ENCODE peak calls at places on chromosomes 7 and 10, in ten cellular contexts. E, O, B, I, J, U, C, K, X and N are unnamed samples.

GRCh38 chr7:128904381-128905197 is 5.9 kb downstream of the KCP start:
- DNase-seq in E (no peak), O (peak), B (peak), I (no peak), J (peak), U (peak), C (peak), K (no peak), X (no peak), N (no peak)

GRCh38 chr10:71726673-71727428 is 7.3 kb upstream of the C10orf105 start:
- DNase-seq in E (no peak), O (no peak), B (no peak), I (no peak), J (peak), U (no peak), C (no peak), K (no peak), X (no peak), N (no peak)

GRCh38 chr10:64091889-64092288 is 570.7 kb downstream of the REEP3 start:
- DNase-seq in E (no peak), O (no peak), B (no peak), I (no peak), J (no peak), U (peak), C (no peak), K (no peak), X (no peak), N (no peak)

GRCh38 chr10:121418126-121418777 is 180.0 kb downstream of the FGFR2 start:
- DNase-seq in E (no peak), O (no peak), B (no peak), I (no peak), J (no peak), U (no peak), C (peak), K (no peak), X (peak), N (peak)

GRCh38 chr7:65397730-65398142 is 24.1 kb downstream of the ZNF92 start:
- DNase-seq in E (no peak), O (no peak), B (no peak), I (no peak), J (no peak), U (no peak), C (peak), K (no peak), X (no peak), N (peak)

GRCh38 chr10:126092806-126093205 is 196.4 kb downstream of the FANK1 start:
- DNase-seq in E (no peak), O (no peak), B (no peak), I (no peak), J (no peak), U (peak), C (peak), K (no peak), X (no peak), N (no peak)

GRCh38 chr10:23525406-23525805 is 86.5 kb downstream of the OTUD1 start:
- DNase-seq in E (no peak), O (peak), B (no peak), I (no peak), J (peak), U (peak), C (no peak), K (no peak), X (peak), N (no peak)

GRCh38 chr10:29204119-29204518 is 84.8 kb upstream of the LYZL1 start:
- DNase-seq in E (no peak), O (no peak), B (no peak), I (no peak), J (no peak), U (no peak), C (no peak), K (no peak), X (no peak), N (no peak)

GRCh38 chr7:139654270-139655181 is 123.3 kb downstream of the HIPK2 start:
- DNase-seq in E (peak), O (no peak), B (no peak), I (no peak), J (no peak), U (no peak), C (no peak), K (no peak), X (peak), N (no peak)

GRCh38 chr10:102284531-102284930 is 39.2 kb downstream of the GBF1 start:
- DNase-seq in E (no peak), O (no peak), B (no peak), I (no peak), J (no peak), U (no peak), C (no peak), K (no peak), X (peak), N (no peak)

GRCh38 chr10:95034401-95034800 is 34.9 kb downstream of the CYP2C8 start:
- DNase-seq in E (no peak), O (no peak), B (no peak), I (no peak), J (no peak), U (no peak), C (no peak), K (no peak), X (no peak), N (no peak)

GRCh38 chr10:95039281-95039680 is 30.0 kb downstream of the CYP2C8 start:
- DNase-seq in E (no peak), O (no peak), B (no peak), I (no peak), J (no peak), U (no peak), C (no peak), K (no peak), X (no peak), N (no peak)

GRCh38 chr10:95031659-95032058 is 37.6 kb downstream of the CYP2C8 start:
- DNase-seq in E (no peak), O (no peak), B (no peak), I (no peak), J (no peak), U (no peak), C (no peak), K (no peak), X (no peak), N (no peak)

DNA sequence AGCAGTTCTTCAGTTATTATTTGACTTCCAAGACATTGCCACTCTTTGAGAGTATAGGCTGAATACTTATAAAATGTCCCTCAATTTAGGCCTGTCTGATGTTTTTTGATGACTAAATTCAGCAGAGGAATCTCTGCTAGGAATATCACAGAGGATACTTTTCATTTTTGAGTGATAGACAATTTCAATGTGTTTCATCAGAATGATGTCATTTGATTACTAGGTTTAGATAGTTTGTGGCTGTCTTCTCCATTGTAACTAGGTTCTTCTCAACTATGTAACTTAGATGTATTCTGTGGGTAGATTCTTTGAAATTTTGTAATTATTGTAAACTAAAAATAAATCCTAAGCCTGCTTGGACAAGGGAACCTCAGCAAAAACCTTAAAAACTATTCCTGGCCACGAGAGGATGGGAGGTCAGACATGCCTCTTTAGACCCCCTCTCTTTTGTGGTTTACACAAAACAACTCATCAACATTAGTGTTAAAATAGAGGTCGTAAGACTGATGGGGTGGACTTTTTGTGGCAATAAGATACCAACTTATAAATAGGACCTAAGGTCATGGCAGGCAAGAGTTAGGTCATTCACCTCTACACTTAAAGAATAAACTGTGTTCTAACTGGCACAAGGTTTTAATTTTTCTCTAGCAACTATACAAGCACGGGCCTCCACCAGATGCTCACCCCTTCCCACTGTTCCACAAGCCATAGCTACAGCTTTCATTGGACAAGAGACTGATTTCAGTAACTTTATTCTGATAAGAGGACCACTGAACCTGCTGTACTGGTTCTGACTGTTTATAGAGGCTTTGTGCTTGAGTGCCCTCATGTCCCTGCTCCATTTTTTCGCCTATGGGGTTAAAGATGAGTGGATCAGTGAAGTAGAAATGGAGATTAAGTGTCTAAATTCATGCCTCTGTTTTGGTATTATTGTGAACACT is 33.7 kb downstream of the CYP2C8 start:
- DNase-seq in E (no peak), O (no peak), B (no peak), I (no peak), J (no peak), U (no peak), C (no peak), K (no peak), X (no peak), N (no peak)
- TF ChIP-seq CTCF in E (no peak), O (no peak), B (no peak), I (no peak), J (no peak), U (no peak), C (no peak), K (no peak), X (no peak), N (no peak)

DNA sequence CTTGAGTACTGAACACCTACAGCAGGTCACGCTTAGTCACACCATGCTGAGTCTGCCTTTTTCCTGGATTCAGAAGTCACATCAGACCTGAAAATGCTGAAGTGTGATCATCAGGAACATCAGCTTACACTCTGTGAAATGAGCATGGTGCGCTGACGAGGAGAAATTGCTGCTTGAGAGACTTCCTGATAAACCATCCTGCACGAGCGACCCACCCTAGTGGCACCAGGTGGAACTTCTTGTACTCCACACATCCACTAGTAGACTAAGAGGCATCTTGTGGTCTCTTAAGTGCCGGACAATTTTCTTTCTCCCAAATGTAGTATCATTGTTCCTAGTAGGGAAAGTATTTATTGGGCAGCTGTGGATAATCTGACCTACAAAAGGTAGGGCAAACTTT is 51.8 kb upstream of the MRLN start:
- DNase-seq in E (peak), O (peak), B (no peak), I (no peak), J (no peak), U (peak), C (no peak), K (no peak), X (peak), N (no peak)
- TF ChIP-seq CTCF in E (peak), O (no peak), B (peak), I (no peak), J (peak), U (peak), C (peak), K (peak), X (peak), N (peak)

GRCh38 chr10:68402271-68402670 is 4.8 kb downstream of the RUFY2 start:
- DNase-seq in E (no peak), O (no peak), B (no peak), I (no peak), J (no peak), U (no peak), C (peak), K (no peak), X (no peak), N (no peak)

GRCh38 chr10:68403701-68404100 is 3.4 kb downstream of the RUFY2 start:
- DNase-seq in E (no peak), O (no peak), B (no peak), I (no peak), J (no peak), U (no peak), C (no peak), K (no peak), X (no peak), N (no peak)

GRCh38 chr10:68406111-68406814 is 814 bp downstream of the RUFY2 start:
- DNase-seq in E (peak), O (peak), B (peak), I (peak), J (peak), U (peak), C (peak), K (peak), X (peak), N (no peak)

GRCh38 chr10:68408898-68409518 is 1.9 kb upstream of the RUFY2 start:
- DNase-seq in E (no peak), O (no peak), B (no peak), I (no peak), J (no peak), U (no peak), C (no peak), K (no peak), X (no peak), N (no peak)

GRCh38 chr10:68406815-68407585 is at the start of gene RUFY2:
- DNase-seq in E (peak), O (peak), B (peak), I (peak), J (peak), U (peak), C (peak), K (peak), X (peak), N (no peak)
- TF ChIP-seq CTCF in E (peak), O (peak), B (peak), I (peak), J (peak), U (no peak), C (peak), K (peak), X (peak), N (no peak)

GRCh38 chr7:131934452-131934851 is 378.0 kb upstream of the PODXL start:
- DNase-seq in E (no peak), O (no peak), B (no peak), I (no peak), J (no peak), U (no peak), C (no peak), K (no peak), X (no peak), N (peak)

GRCh38 chr7:131931368-131931767 is 374.9 kb upstream of the PODXL start:
- DNase-seq in E (no peak), O (no peak), B (peak), I (no peak), J (no peak), U (no peak), C (peak), K (no peak), X (peak), N (peak)

GRCh38 chr7:131933890-131934289 is 377.5 kb upstream of the PODXL start:
- DNase-seq in E (no peak), O (no peak), B (no peak), I (no peak), J (no peak), U (no peak), C (no peak), K (no peak), X (peak), N (peak)

GRCh38 chr7:131935180-131935579 is 378.8 kb upstream of the PODXL start:
- DNase-seq in E (no peak), O (no peak), B (no peak), I (no peak), J (no peak), U (no peak), C (no peak), K (no peak), X (no peak), N (no peak)

DNA sequence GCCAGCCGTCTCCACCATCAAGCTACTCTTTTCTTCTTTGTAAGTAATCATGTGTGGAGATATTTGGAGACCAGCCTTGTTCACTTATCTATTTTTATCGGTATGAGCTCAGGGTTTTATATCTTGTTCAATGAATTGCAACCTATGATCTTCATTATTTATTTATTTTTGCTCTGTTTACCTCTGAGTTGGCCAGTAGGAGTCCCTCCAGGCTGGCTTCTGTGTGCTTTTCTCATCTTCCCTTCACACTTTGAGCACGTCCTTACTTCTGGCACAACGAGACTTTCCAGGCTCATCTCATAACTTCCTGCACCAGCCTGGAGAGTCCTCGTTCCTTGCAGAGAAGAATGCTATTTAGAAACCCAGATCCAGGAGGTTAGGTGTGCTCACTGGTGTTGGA is 375.8 kb upstream of the PODXL start:
- DNase-seq in E (no peak), O (no peak), B (no peak), I (no peak), J (no peak), U (no peak), C (no peak), K (no peak), X (no peak), N (no peak)
- TF ChIP-seq CTCF in E (no peak), O (no peak), B (no peak), I (no peak), J (no peak), U (no peak), C (no peak), K (no peak), X (peak), N (peak)

GRCh38 chr7:120807390-120807789 is 50.6 kb downstream of the TSPAN12 start:
- DNase-seq in E (no peak), O (no peak), B (no peak), I (no peak), J (no peak), U (no peak), C (no peak), K (no peak), X (no peak), N (no peak)

GRCh38 chr7:120802751-120803150 is 55.2 kb downstream of the TSPAN12 start:
- DNase-seq in E (no peak), O (no peak), B (no peak), I (no peak), J (no peak), U (no peak), C (no peak), K (no peak), X (no peak), N (no peak)

GRCh38 chr7:120806669-120807068 is 51.3 kb downstream of the TSPAN12 start:
- DNase-seq in E (no peak), O (no peak), B (no peak), I (no peak), J (no peak), U (peak), C (no peak), K (no peak), X (no peak), N (peak)

GRCh38 chr7:120809260-120809659 is 48.7 kb downstream of the TSPAN12 start:
- DNase-seq in E (no peak), O (no peak), B (no peak), I (no peak), J (no peak), U (no peak), C (no peak), K (no peak), X (no peak), N (no peak)

GRCh38 chr7:120805636-120806388 is 52.1 kb downstream of the TSPAN12 start:
- DNase-seq in E (peak), O (peak), B (peak), I (peak), J (peak), U (peak), C (peak), K (no peak), X (peak), N (no peak)
- TF ChIP-seq CTCF in E (peak), O (peak), B (peak), I (peak), J (peak), U (peak), C (peak), K (peak), X (peak), N (peak)

GRCh38 chr10:91048380-91048779 is 127.5 kb upstream of the ANKRD1 start:
- DNase-seq in E (no peak), O (no peak), B (no peak), I (no peak), J (no peak), U (no peak), C (no peak), K (no peak), X (no peak), N (no peak)
- TF ChIP-seq CTCF in E (no peak), O (no peak), B (no peak), I (no peak), J (no peak), U (no peak), C (no peak), K (no peak), X (no peak), N (no peak)

DNA sequence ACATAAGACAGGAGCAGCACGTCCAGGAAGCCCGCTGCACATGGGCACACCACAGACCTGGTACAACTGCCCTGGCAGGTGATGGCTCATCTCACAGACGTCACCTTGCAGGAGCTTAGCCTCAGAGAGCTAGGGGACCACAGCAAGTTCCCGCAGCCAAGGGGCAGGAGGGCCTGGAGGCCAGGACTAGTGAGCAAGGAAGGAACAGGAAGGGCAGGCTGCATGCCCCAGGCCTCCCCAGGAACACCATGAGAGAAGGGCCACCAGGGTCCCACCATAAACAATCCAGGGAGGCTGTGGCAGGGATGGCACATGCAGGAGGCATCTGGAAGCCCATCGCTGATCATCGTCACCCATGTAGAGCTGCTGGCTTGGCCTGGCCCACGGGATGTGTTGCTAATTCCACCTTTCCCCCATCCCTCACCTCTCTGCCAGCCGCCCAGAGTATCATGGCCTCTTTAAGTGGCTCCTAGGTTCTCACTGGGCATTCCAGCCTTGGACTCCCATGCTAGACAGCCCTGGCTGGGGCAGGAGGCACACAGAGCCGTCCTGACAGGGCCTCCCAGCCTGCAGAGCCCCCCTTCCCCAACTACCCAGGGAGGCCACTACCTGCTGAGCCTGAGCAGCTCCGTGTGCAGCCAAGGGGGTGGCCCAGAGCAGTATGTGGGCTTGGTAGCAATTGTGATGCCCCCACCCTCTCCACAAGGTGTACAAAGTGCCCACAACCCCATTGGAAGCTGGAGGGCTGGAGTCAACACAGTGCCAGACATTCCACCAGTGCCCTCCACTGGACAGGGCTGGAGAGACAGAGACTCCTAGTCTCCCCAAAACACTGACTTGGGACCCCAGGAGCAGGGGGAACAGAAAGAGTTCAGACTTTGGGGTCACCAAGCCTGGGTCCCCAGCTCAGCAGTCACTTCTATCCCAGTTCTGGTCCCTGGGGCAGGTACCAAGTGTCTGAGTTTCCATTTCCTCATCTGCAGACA is 35.5 kb downstream of the GRID1 start:
- DNase-seq in E (no peak), O (no peak), B (no peak), I (no peak), J (no peak), U (no peak), C (no peak), K (no peak), X (no peak), N (no peak)
- TF ChIP-seq CTCF in E (no peak), O (no peak), B (no peak), I (no peak), J (no peak), U (no peak), C (no peak), K (no peak), X (peak), N (peak)

DNA sequence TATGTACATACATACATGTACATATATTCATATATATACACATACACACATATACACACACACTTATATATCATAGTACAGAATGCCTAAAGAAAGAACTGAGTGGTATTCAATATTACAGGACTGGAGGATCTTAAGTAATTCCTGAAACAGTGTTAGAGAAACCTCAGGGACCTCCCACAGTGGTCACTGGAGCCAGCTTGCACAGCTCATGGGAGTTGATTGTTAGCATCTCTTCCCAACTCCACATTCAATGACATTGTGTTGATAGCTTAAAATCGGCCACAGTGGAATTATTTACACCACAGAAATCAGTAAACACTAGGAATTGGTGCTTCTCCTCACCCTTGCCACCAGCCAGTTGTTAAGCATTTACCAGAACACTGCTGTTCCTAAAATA is 6.1 kb downstream of the LRRC17 start:
- DNase-seq in E (no peak), O (no peak), B (no peak), I (no peak), J (no peak), U (no peak), C (no peak), K (no peak), X (no peak), N (no peak)
- TF ChIP-seq CTCF in E (no peak), O (no peak), B (no peak), I (no peak), J (no peak), U (no peak), C (no peak), K (no peak), X (no peak), N (no peak)